ENCODE peak calls at places on chromosome 20, in ten cellular contexts. One of them, this sample, is unnamed.

GRCh38 chr20:47493175-47493953 is 8.3 kb upstream of the NCOA3 start:
- DNase-seq in CD8-positive, alpha-beta T cell: no peak
- DNase-seq in GM06990: no peak
- DNase-seq in B cell: no peak
- DNase-seq in HFF-Myc: peak; percentile 49
- DNase-seq in NB4: peak; percentile 83
- DNase-seq in tibial artery: peak; percentile 92
- DNase-seq in tibial nerve: peak; percentile 90
- DNase-seq in fibroblast of mammary gland: peak; percentile 77
- DNase-seq in cardiac muscle cell: peak; percentile 94
- DNase-seq in this sample: peak; percentile 37

GRCh38 chr20:8647868-8648495 is 420.9 kb upstream of the PLCB4 start:
- DNase-seq in CD8-positive, alpha-beta T cell: no peak
- DNase-seq in GM06990: no peak
- DNase-seq in B cell: no peak
- DNase-seq in HFF-Myc: no peak
- DNase-seq in NB4: peak; percentile 20
- DNase-seq in tibial artery: no peak
- DNase-seq in tibial nerve: no peak
- DNase-seq in fibroblast of mammary gland: peak; percentile 44
- DNase-seq in cardiac muscle cell: peak; percentile 83
- DNase-seq in this sample: no peak

GRCh38 chr20:24825591-24825990 is 123.5 kb upstream of the CST7 start:
- DNase-seq in CD8-positive, alpha-beta T cell: no peak
- DNase-seq in GM06990: no peak
- DNase-seq in B cell: no peak
- DNase-seq in HFF-Myc: no peak
- DNase-seq in NB4: no peak
- DNase-seq in tibial artery: no peak
- DNase-seq in tibial nerve: no peak
- DNase-seq in fibroblast of mammary gland: no peak
- DNase-seq in cardiac muscle cell: no peak
- DNase-seq in this sample: no peak

GRCh38 chr20:43534791-43535350 is 24.0 kb upstream of the SGK2 start:
- DNase-seq in CD8-positive, alpha-beta T cell: no peak
- DNase-seq in GM06990: no peak
- DNase-seq in B cell: no peak
- DNase-seq in HFF-Myc: no peak
- DNase-seq in NB4: no peak
- DNase-seq in tibial artery: no peak
- DNase-seq in tibial nerve: no peak
- DNase-seq in fibroblast of mammary gland: no peak
- DNase-seq in cardiac muscle cell: no peak
- DNase-seq in this sample: no peak

GRCh38 chr20:20303320-20303719 is 64.6 kb upstream of the INSM1 start:
- DNase-seq in CD8-positive, alpha-beta T cell: no peak
- DNase-seq in GM06990: no peak
- DNase-seq in B cell: no peak
- DNase-seq in HFF-Myc: no peak
- DNase-seq in NB4: no peak
- DNase-seq in tibial artery: no peak
- DNase-seq in tibial nerve: no peak
- DNase-seq in fibroblast of mammary gland: no peak
- DNase-seq in cardiac muscle cell: no peak
- DNase-seq in this sample: no peak

GRCh38 chr20:3590164-3590563 is 73.0 kb downstream of the GFRA4 start:
- DNase-seq in CD8-positive, alpha-beta T cell: no peak
- DNase-seq in GM06990: no peak
- DNase-seq in B cell: no peak
- DNase-seq in HFF-Myc: no peak
- DNase-seq in NB4: no peak
- DNase-seq in tibial artery: no peak
- DNase-seq in tibial nerve: no peak
- DNase-seq in fibroblast of mammary gland: no peak
- DNase-seq in cardiac muscle cell: no peak
- DNase-seq in this sample: no peak

GRCh38 chr20:14189794-14190402 is 147.5 kb downstream of the FLRT3 start:
- DNase-seq in CD8-positive, alpha-beta T cell: no peak
- DNase-seq in GM06990: no peak
- DNase-seq in B cell: no peak
- DNase-seq in HFF-Myc: peak; percentile 20
- DNase-seq in NB4: peak; percentile 37
- DNase-seq in tibial artery: no peak
- DNase-seq in tibial nerve: no peak
- DNase-seq in fibroblast of mammary gland: peak; percentile 69
- DNase-seq in cardiac muscle cell: peak; percentile 37
- DNase-seq in this sample: peak; percentile 19

GRCh38 chr20:44031001-44031574 is 116.4 kb downstream of the TOX2 start:
- DNase-seq in CD8-positive, alpha-beta T cell: no peak
- DNase-seq in GM06990: no peak
- DNase-seq in B cell: peak; percentile 23
- DNase-seq in HFF-Myc: no peak
- DNase-seq in NB4: no peak
- DNase-seq in tibial artery: no peak
- DNase-seq in tibial nerve: no peak
- DNase-seq in fibroblast of mammary gland: no peak
- DNase-seq in cardiac muscle cell: no peak
- DNase-seq in this sample: no peak

GRCh38 chr20:12028771-12029170 is 111.1 kb downstream of the BTBD3 start:
- DNase-seq in CD8-positive, alpha-beta T cell: no peak
- DNase-seq in GM06990: no peak
- DNase-seq in B cell: no peak
- DNase-seq in HFF-Myc: no peak
- DNase-seq in NB4: no peak
- DNase-seq in tibial artery: no peak
- DNase-seq in tibial nerve: no peak
- DNase-seq in fibroblast of mammary gland: no peak
- DNase-seq in cardiac muscle cell: no peak
- DNase-seq in this sample: no peak

DNA sequence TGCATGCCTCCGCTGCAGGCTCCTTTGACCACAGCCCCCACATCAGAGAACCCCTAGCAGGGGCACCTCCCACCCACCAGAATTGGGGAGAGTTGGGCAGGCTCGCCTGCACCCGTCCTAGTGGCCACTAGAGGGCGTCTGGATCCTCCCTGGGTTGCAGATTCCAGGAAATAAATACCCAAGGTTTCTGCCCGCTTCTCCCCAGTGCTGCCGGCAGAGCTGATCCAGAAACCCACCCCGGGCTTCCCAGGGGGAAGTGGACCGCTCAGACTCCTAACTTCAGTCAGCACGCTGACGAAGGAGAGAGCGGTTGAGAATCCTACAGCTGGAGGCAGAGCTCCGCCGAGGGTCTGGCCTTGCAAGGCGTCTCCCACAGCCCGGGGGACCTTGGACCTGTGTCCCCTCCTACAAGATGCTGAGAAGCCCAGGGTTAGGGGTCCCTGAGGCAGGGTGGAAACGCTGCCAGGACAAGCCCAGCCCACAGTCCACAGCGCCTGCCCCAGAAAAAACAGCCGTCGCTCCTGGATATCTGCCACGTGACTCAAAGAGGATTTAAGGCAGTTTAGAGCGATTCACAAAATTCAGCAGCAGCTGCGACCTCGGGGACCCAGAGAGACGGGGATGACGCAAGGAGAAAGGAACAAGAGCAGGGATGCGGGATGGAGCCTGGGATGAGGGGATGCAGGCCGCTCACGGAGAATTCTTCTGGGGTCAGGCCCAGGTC is 32.6 kb upstream of the PHACTR3 start:
- DNase-seq in CD8-positive, alpha-beta T cell: no peak
- DNase-seq in GM06990: peak; percentile 43
- DNase-seq in B cell: peak; percentile 52
- DNase-seq in HFF-Myc: no peak
- DNase-seq in NB4: peak; percentile 78
- DNase-seq in tibial artery: peak; percentile 37
- DNase-seq in tibial nerve: peak; percentile 30
- DNase-seq in fibroblast of mammary gland: peak; percentile 52
- DNase-seq in cardiac muscle cell: peak; percentile 69
- DNase-seq in this sample: peak; percentile 36
- TF ChIP-seq CTCF in CD8-positive, alpha-beta T cell: peak; percentile 99
- TF ChIP-seq CTCF in GM06990: peak; percentile 98
- TF ChIP-seq CTCF in B cell: peak; percentile 100
- TF ChIP-seq CTCF in HFF-Myc: peak; percentile 98
- TF ChIP-seq CTCF in NB4: peak; percentile 94
- TF ChIP-seq CTCF in tibial artery: peak; percentile 96
- TF ChIP-seq CTCF in tibial nerve: peak; percentile 78
- TF ChIP-seq CTCF in fibroblast of mammary gland: peak; percentile 78
- TF ChIP-seq CTCF in cardiac muscle cell: peak; percentile 97
- TF ChIP-seq CTCF in this sample: peak; percentile 97

DNA sequence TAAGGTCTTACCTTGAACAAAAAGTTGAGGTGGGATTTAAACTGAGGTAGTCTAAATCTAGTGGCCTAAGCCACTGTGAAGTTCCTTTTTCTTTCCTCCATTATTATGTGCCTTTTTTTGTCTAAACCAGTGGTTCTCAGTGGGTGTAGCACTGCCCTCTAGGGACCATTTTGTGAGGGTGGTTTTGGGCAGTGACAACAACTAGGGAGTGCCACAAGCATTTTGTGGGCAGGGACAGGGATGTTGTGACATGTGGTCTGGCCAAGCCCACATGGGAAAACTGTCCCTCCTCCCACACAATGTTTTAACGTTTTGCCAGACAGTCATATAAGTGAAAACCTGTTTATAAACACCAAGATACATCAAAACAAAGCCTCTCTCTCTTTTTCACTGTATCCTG is 899.4 kb upstream of the FLRT3 start:
- DNase-seq in CD8-positive, alpha-beta T cell: no peak
- DNase-seq in GM06990: peak; percentile 20
- DNase-seq in B cell: no peak
- DNase-seq in HFF-Myc: peak; percentile 29
- DNase-seq in NB4: peak; percentile 79
- DNase-seq in tibial artery: no peak
- DNase-seq in tibial nerve: no peak
- DNase-seq in fibroblast of mammary gland: peak; percentile 52
- DNase-seq in cardiac muscle cell: peak; percentile 39
- DNase-seq in this sample: no peak
- TF ChIP-seq CTCF in CD8-positive, alpha-beta T cell: no peak
- TF ChIP-seq CTCF in GM06990: peak; percentile 76
- TF ChIP-seq CTCF in B cell: peak; percentile 46
- TF ChIP-seq CTCF in HFF-Myc: peak; percentile 62
- TF ChIP-seq CTCF in NB4: peak; percentile 40
- TF ChIP-seq CTCF in tibial artery: no peak
- TF ChIP-seq CTCF in tibial nerve: no peak
- TF ChIP-seq CTCF in fibroblast of mammary gland: peak; percentile 65
- TF ChIP-seq CTCF in cardiac muscle cell: peak; percentile 46
- TF ChIP-seq CTCF in this sample: peak; percentile 20

DNA sequence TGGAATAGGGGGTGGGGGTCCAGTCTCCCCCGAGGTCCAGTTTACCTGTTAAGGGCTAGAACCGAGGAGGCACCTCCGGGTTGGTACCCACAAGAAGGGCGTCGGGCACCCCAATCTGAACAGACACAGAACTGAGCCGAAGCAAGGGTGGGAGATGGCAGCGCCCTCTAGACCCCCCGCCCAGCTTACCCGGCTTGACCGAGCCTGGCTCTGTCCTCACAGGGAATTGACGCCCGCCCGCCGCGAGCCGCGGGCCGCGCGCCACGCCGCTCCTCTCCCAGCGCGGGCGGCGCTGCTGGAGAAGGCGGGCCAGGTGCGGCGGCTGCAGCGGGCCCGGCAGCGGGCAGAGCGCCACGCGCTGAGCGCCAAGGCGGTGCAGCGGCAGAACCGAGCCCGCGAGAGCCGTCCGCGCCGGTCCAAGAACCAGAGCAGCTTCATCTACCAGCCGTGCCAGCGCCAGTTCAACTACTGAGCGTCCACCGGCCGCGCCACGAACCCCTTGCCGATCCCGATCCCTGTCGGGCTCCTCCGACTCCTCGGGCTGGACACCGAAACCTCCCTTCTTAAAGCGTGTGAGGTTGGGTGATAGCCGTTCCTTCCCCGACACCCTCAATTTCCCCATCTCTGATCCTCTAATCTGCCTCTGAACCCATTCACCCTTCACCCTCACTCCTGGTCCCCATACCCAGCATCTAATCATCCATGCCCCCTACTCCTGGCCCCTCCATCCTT is 5.9 kb downstream of the TP53INP2 start:
- DNase-seq in CD8-positive, alpha-beta T cell: no peak
- DNase-seq in GM06990: no peak
- DNase-seq in B cell: peak; percentile 82
- DNase-seq in HFF-Myc: no peak
- DNase-seq in NB4: peak; percentile 83
- DNase-seq in tibial artery: peak; percentile 26
- DNase-seq in tibial nerve: peak; percentile 45
- DNase-seq in fibroblast of mammary gland: peak; percentile 53
- DNase-seq in cardiac muscle cell: peak; percentile 28
- DNase-seq in this sample: peak; percentile 14
- TF ChIP-seq CTCF in CD8-positive, alpha-beta T cell: no peak
- TF ChIP-seq CTCF in GM06990: peak; percentile 29
- TF ChIP-seq CTCF in B cell: peak; percentile 61
- TF ChIP-seq CTCF in HFF-Myc: peak; percentile 43
- TF ChIP-seq CTCF in NB4: peak; percentile 51
- TF ChIP-seq CTCF in tibial artery: no peak
- TF ChIP-seq CTCF in tibial nerve: no peak
- TF ChIP-seq CTCF in fibroblast of mammary gland: peak; percentile 12
- TF ChIP-seq CTCF in cardiac muscle cell: no peak
- TF ChIP-seq CTCF in this sample: peak; percentile 32

DNA sequence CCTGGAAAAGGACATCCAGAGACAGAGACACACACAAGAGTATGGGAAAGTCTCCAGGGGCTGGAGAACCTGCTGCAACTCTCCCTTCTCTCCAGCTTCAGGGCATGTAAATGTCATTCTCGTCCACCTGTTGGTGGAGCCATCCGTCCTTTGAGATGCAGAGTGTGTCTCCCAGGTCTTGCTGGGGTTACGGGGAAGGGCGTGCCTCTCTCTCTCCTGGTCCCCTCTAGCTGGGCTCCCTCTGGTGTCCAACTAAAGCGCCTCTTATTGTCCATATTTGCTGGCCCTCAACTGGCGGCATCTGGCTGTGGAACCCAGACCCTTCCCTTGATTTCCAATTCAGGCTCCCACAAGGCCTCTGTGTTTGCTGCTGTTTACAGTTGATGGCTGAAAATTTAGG is 244.1 kb downstream of the BMP7 start:
- DNase-seq in CD8-positive, alpha-beta T cell: no peak
- DNase-seq in GM06990: no peak
- DNase-seq in B cell: no peak
- DNase-seq in HFF-Myc: no peak
- DNase-seq in NB4: no peak
- DNase-seq in tibial artery: no peak
- DNase-seq in tibial nerve: no peak
- DNase-seq in fibroblast of mammary gland: no peak
- DNase-seq in cardiac muscle cell: no peak
- DNase-seq in this sample: no peak
- TF ChIP-seq CTCF in CD8-positive, alpha-beta T cell: no peak
- TF ChIP-seq CTCF in GM06990: no peak
- TF ChIP-seq CTCF in B cell: no peak
- TF ChIP-seq CTCF in HFF-Myc: no peak
- TF ChIP-seq CTCF in NB4: peak; percentile 9
- TF ChIP-seq CTCF in tibial artery: no peak
- TF ChIP-seq CTCF in tibial nerve: no peak
- TF ChIP-seq CTCF in fibroblast of mammary gland: no peak
- TF ChIP-seq CTCF in cardiac muscle cell: no peak
- TF ChIP-seq CTCF in this sample: no peak

This sample was measured in HFFc6.